ENCODE peak calls at places on chromosomes 12 and 14, in nine cellular contexts. One of them, this sample, is unnamed.

GRCh38 chr12:107622005-107622404 is 63.6 kb upstream of the PWP1 start:
- DNase-seq in AG09309: no peak
- DNase-seq in Panc1: no peak
- DNase-seq in progenitor cell of endocrine pancreas: no peak
- DNase-seq in GM12865: peak
- DNase-seq in GM13977: peak
- DNase-seq in neural crest cell: peak
- DNase-seq in MCF 10A: peak
- DNase-seq in dorsolateral prefrontal cortex: no peak
- DNase-seq in this sample: no peak

GRCh38 chr14:56359245-56359644 is 220.4 kb upstream of the TMEM260 start:
- DNase-seq in progenitor cell of endocrine pancreas: no peak
- DNase-seq in MCF 10A: no peak
- DNase-seq in AG09309: no peak
- DNase-seq in Panc1: no peak
- DNase-seq in dorsolateral prefrontal cortex: no peak
- DNase-seq in neural crest cell: no peak
- DNase-seq in GM13977: no peak
- DNase-seq in GM12865: peak
- DNase-seq in this sample: no peak

GRCh38 chr12:111010061-111010460 is 89.7 kb upstream of the MYL2 start:
- DNase-seq in MCF 10A: no peak
- DNase-seq in neural crest cell: no peak
- DNase-seq in GM13977: no peak
- DNase-seq in dorsolateral prefrontal cortex: no peak
- DNase-seq in Panc1: no peak
- DNase-seq in progenitor cell of endocrine pancreas: no peak
- DNase-seq in AG09309: no peak
- DNase-seq in GM12865: no peak
- DNase-seq in this sample: no peak

GRCh38 chr14:37587881-37588666 is 7.0 kb downstream of the FOXA1 start:
- DNase-seq in progenitor cell of endocrine pancreas: peak
- DNase-seq in MCF 10A: no peak
- DNase-seq in GM12865: no peak
- DNase-seq in Panc1: no peak
- DNase-seq in dorsolateral prefrontal cortex: no peak
- DNase-seq in neural crest cell: no peak
- DNase-seq in AG09309: no peak
- DNase-seq in GM13977: peak
- DNase-seq in this sample: no peak

GRCh38 chr14:89900822-89901221 is 53.7 kb downstream of the EFCAB11 start:
- DNase-seq in GM12865: no peak
- DNase-seq in MCF 10A: no peak
- DNase-seq in neural crest cell: no peak
- DNase-seq in progenitor cell of endocrine pancreas: no peak
- DNase-seq in dorsolateral prefrontal cortex: no peak
- DNase-seq in AG09309: no peak
- DNase-seq in GM13977: no peak
- DNase-seq in Panc1: no peak
- DNase-seq in this sample: no peak

GRCh38 chr14:85878874-85879273 is 348.9 kb downstream of the FLRT2 start:
- DNase-seq in GM13977: no peak
- DNase-seq in neural crest cell: no peak
- DNase-seq in GM12865: no peak
- DNase-seq in MCF 10A: no peak
- DNase-seq in progenitor cell of endocrine pancreas: no peak
- DNase-seq in dorsolateral prefrontal cortex: no peak
- DNase-seq in Panc1: no peak
- DNase-seq in AG09309: no peak
- DNase-seq in this sample: no peak

GRCh38 chr12:57181561-57182155 is 34.2 kb upstream of the LRP1-AS start:
- DNase-seq in MCF 10A: no peak
- DNase-seq in AG09309: peak
- DNase-seq in dorsolateral prefrontal cortex: no peak
- DNase-seq in progenitor cell of endocrine pancreas: no peak
- DNase-seq in neural crest cell: no peak
- DNase-seq in Panc1: no peak
- DNase-seq in GM12865: no peak
- DNase-seq in GM13977: no peak
- DNase-seq in this sample: no peak

GRCh38 chr12:68743416-68743815 is 2.6 kb upstream of the SLC35E3 start:
- DNase-seq in GM12865: no peak
- DNase-seq in MCF 10A: no peak
- DNase-seq in GM13977: no peak
- DNase-seq in AG09309: no peak
- DNase-seq in progenitor cell of endocrine pancreas: no peak
- DNase-seq in Panc1: no peak
- DNase-seq in neural crest cell: no peak
- DNase-seq in dorsolateral prefrontal cortex: no peak
- DNase-seq in this sample: no peak

GRCh38 chr12:80412343-80412953 is 31.6 kb upstream of the PTPRQ start:
- DNase-seq in neural crest cell: no peak
- DNase-seq in dorsolateral prefrontal cortex: no peak
- DNase-seq in GM13977: peak
- DNase-seq in Panc1: peak
- DNase-seq in GM12865: peak
- DNase-seq in AG09309: peak
- DNase-seq in progenitor cell of endocrine pancreas: no peak
- DNase-seq in MCF 10A: peak
- DNase-seq in this sample: no peak

GRCh38 chr12:130747867-130748740 is 32.0 kb upstream of the RIMBP2 start:
- DNase-seq in Panc1: peak
- DNase-seq in GM13977: peak
- DNase-seq in AG09309: peak
- DNase-seq in GM12865: peak
- DNase-seq in neural crest cell: peak
- DNase-seq in dorsolateral prefrontal cortex: peak
- DNase-seq in progenitor cell of endocrine pancreas: peak
- DNase-seq in MCF 10A: peak
- DNase-seq in this sample: peak
- TF ChIP-seq CTCF in Panc1: peak
- TF ChIP-seq CTCF in GM13977: peak
- TF ChIP-seq CTCF in AG09309: peak
- TF ChIP-seq CTCF in GM12865: peak
- TF ChIP-seq CTCF in neural crest cell: peak
- TF ChIP-seq CTCF in dorsolateral prefrontal cortex: peak
- TF ChIP-seq CTCF in progenitor cell of endocrine pancreas: peak
- TF ChIP-seq CTCF in MCF 10A: peak
- TF ChIP-seq CTCF in this sample: peak

GRCh38 chr14:24348186-24348585 is 8.4 kb upstream of the RIPK3 start:
- DNase-seq in neural crest cell: no peak
- DNase-seq in GM12865: no peak
- DNase-seq in AG09309: no peak
- DNase-seq in progenitor cell of endocrine pancreas: no peak
- DNase-seq in GM13977: no peak
- DNase-seq in dorsolateral prefrontal cortex: no peak
- DNase-seq in MCF 10A: no peak
- DNase-seq in Panc1: no peak
- DNase-seq in this sample: no peak
- TF ChIP-seq CTCF in neural crest cell: no peak
- TF ChIP-seq CTCF in GM12865: no peak
- TF ChIP-seq CTCF in AG09309: no peak
- TF ChIP-seq CTCF in progenitor cell of endocrine pancreas: no peak
- TF ChIP-seq CTCF in GM13977: no peak
- TF ChIP-seq CTCF in dorsolateral prefrontal cortex: no peak
- TF ChIP-seq CTCF in MCF 10A: no peak
- TF ChIP-seq CTCF in Panc1: no peak
- TF ChIP-seq CTCF in this sample: no peak

GRCh38 chr12:106108187-106108816 is 30.5 kb downstream of the NUAK1 start:
- DNase-seq in GM12865: no peak
- DNase-seq in GM13977: no peak
- DNase-seq in AG09309: no peak
- DNase-seq in MCF 10A: peak
- DNase-seq in neural crest cell: peak
- DNase-seq in dorsolateral prefrontal cortex: no peak
- DNase-seq in progenitor cell of endocrine pancreas: no peak
- DNase-seq in Panc1: no peak
- DNase-seq in this sample: no peak
- TF ChIP-seq CTCF in GM12865: no peak
- TF ChIP-seq CTCF in GM13977: no peak
- TF ChIP-seq CTCF in AG09309: peak
- TF ChIP-seq CTCF in MCF 10A: no peak
- TF ChIP-seq CTCF in neural crest cell: no peak
- TF ChIP-seq CTCF in dorsolateral prefrontal cortex: no peak
- TF ChIP-seq CTCF in progenitor cell of endocrine pancreas: no peak
- TF ChIP-seq CTCF in Panc1: peak
- TF ChIP-seq CTCF in this sample: no peak

GRCh38 chr12:13022737-13023370 is 21.3 kb upstream of the FAM234B start:
- DNase-seq in MCF 10A: no peak
- DNase-seq in AG09309: no peak
- DNase-seq in dorsolateral prefrontal cortex: no peak
- DNase-seq in Panc1: no peak
- DNase-seq in GM12865: no peak
- DNase-seq in neural crest cell: no peak
- DNase-seq in GM13977: no peak
- DNase-seq in progenitor cell of endocrine pancreas: no peak
- DNase-seq in this sample: no peak
- TF ChIP-seq CTCF in MCF 10A: no peak
- TF ChIP-seq CTCF in AG09309: no peak
- TF ChIP-seq CTCF in dorsolateral prefrontal cortex: no peak
- TF ChIP-seq CTCF in Panc1: no peak
- TF ChIP-seq CTCF in GM12865: no peak
- TF ChIP-seq CTCF in neural crest cell: no peak
- TF ChIP-seq CTCF in GM13977: no peak
- TF ChIP-seq CTCF in progenitor cell of endocrine pancreas: no peak
- TF ChIP-seq CTCF in this sample: no peak

GRCh38 chr12:2876431-2877046 is 435 bp downstream of the FOXM1 start:
- DNase-seq in GM12865: peak
- DNase-seq in MCF 10A: peak
- DNase-seq in GM13977: peak
- DNase-seq in progenitor cell of endocrine pancreas: no peak
- DNase-seq in neural crest cell: no peak
- DNase-seq in AG09309: no peak
- DNase-seq in Panc1: no peak
- DNase-seq in dorsolateral prefrontal cortex: no peak
- DNase-seq in this sample: no peak

GRCh38 chr12:2877047-2877958 is at the start of the genes FOXM1 and RHNO1:
- DNase-seq in dorsolateral prefrontal cortex: peak
- DNase-seq in neural crest cell: peak
- DNase-seq in MCF 10A: peak
- DNase-seq in progenitor cell of endocrine pancreas: peak
- DNase-seq in GM12865: peak
- DNase-seq in Panc1: no peak
- DNase-seq in GM13977: peak
- DNase-seq in AG09309: no peak
- DNase-seq in this sample: peak

GRCh38 chr12:2879853-2880252 is 2.8 kb downstream of the RHNO1 start:
- DNase-seq in progenitor cell of endocrine pancreas: no peak
- DNase-seq in dorsolateral prefrontal cortex: no peak
- DNase-seq in GM12865: no peak
- DNase-seq in MCF 10A: no peak
- DNase-seq in GM13977: no peak
- DNase-seq in AG09309: no peak
- DNase-seq in Panc1: no peak
- DNase-seq in neural crest cell: no peak
- DNase-seq in this sample: no peak

DNA sequence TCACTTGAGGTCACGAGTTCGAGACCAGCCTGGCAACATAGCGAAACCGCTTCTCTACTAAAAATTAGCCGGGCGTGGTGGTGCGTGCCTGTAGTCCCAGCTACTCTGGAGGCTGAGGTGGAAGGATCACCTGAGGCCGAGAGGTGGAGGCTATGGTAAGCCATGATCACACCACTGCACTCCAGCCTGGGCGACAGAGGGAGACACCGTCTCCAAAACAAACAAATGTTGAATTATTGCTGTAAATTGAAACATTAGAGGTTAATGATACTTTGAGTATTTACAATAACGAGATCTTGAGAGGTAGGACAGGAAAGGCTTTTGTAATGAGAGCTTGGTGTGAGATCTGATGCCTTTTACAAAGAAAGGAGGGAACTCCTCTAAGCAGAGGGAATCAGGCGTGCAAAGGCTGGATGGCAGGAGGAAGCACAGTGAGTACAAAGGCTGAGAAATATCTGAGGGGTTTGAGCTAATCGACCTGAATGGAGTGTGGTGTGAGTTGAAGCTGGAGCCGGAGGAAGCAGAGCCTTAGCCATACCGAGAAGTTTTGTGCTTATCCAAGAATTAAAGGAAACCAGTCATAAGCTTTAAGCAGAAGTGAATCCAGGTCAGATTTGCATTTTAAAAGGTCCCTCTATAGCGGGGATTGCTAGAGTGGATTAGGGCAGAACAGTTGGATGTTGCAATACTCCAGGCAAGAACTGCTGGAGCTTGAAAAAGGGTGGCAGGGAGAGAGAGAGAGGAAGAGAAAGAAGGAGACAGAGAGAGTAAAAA is 1.1 kb downstream of the RHNO1 start:
- DNase-seq in dorsolateral prefrontal cortex: no peak
- DNase-seq in AG09309: no peak
- DNase-seq in progenitor cell of endocrine pancreas: no peak
- DNase-seq in GM13977: peak
- DNase-seq in neural crest cell: no peak
- DNase-seq in MCF 10A: peak
- DNase-seq in Panc1: no peak
- DNase-seq in GM12865: peak
- DNase-seq in this sample: no peak
- TF ChIP-seq CTCF in dorsolateral prefrontal cortex: no peak
- TF ChIP-seq CTCF in AG09309: no peak
- TF ChIP-seq CTCF in progenitor cell of endocrine pancreas: no peak
- TF ChIP-seq CTCF in GM13977: no peak
- TF ChIP-seq CTCF in neural crest cell: no peak
- TF ChIP-seq CTCF in MCF 10A: no peak
- TF ChIP-seq CTCF in Panc1: no peak
- TF ChIP-seq CTCF in GM12865: no peak
- TF ChIP-seq CTCF in this sample: no peak

GRCh38 chr14:106549064-106549463 is 1022.7 kb downstream of the TMEM121 start:
- DNase-seq in MCF 10A: no peak
- DNase-seq in Panc1: no peak
- DNase-seq in GM12865: no peak
- DNase-seq in neural crest cell: no peak
- DNase-seq in GM13977: no peak
- DNase-seq in progenitor cell of endocrine pancreas: no peak
- DNase-seq in AG09309: no peak
- DNase-seq in dorsolateral prefrontal cortex: no peak
- DNase-seq in this sample: no peak

GRCh38 chr14:106547735-106548550 is 1021.6 kb downstream of the TMEM121 start:
- DNase-seq in Panc1: no peak
- DNase-seq in GM13977: no peak
- DNase-seq in neural crest cell: no peak
- DNase-seq in GM12865: no peak
- DNase-seq in dorsolateral prefrontal cortex: no peak
- DNase-seq in MCF 10A: no peak
- DNase-seq in AG09309: no peak
- DNase-seq in progenitor cell of endocrine pancreas: no peak
- DNase-seq in this sample: no peak

GRCh38 chr14:106556665-106557289 is 1030.4 kb downstream of the TMEM121 start:
- DNase-seq in Panc1: peak
- DNase-seq in GM13977: peak
- DNase-seq in dorsolateral prefrontal cortex: no peak
- DNase-seq in GM12865: peak
- DNase-seq in AG09309: no peak
- DNase-seq in progenitor cell of endocrine pancreas: no peak
- DNase-seq in neural crest cell: no peak
- DNase-seq in MCF 10A: peak
- DNase-seq in this sample: peak

GRCh38 chr14:106551265-106551664 is 1024.9 kb downstream of the TMEM121 start:
- DNase-seq in dorsolateral prefrontal cortex: no peak
- DNase-seq in GM13977: no peak
- DNase-seq in AG09309: no peak
- DNase-seq in GM12865: no peak
- DNase-seq in progenitor cell of endocrine pancreas: no peak
- DNase-seq in neural crest cell: no peak
- DNase-seq in Panc1: no peak
- DNase-seq in MCF 10A: peak
- DNase-seq in this sample: no peak
- TF ChIP-seq CTCF in dorsolateral prefrontal cortex: no peak
- TF ChIP-seq CTCF in GM13977: peak
- TF ChIP-seq CTCF in AG09309: no peak
- TF ChIP-seq CTCF in GM12865: no peak
- TF ChIP-seq CTCF in progenitor cell of endocrine pancreas: no peak
- TF ChIP-seq CTCF in neural crest cell: no peak
- TF ChIP-seq CTCF in Panc1: peak
- TF ChIP-seq CTCF in MCF 10A: no peak
- TF ChIP-seq CTCF in this sample: no peak

This sample was measured in CD8-positive, alpha-beta T cell.